ENCODE peak calls at places on chromosomes 1 and 21, in four cellular contexts. F is suprapubic skin, G is sigmoid colon, L is HepG2. C is an unnamed sample.

GRCh38 chr1:39047374-39048229 is 21.5 kb downstream of the NDUFS5 start:
- DNase-seq in F (no peak), L (peak), G (peak), C (no peak)

GRCh38 chr1:226365831-226366231 is 42.1 kb downstream of the PARP1 start:
- DNase-seq in F (no peak), L (no peak), G (no peak), C (no peak)

GRCh38 chr1:3065396-3065795 is 3.6 kb upstream of the PRDM16 start:
- DNase-seq in G (peak), F (peak), L (no peak), C (peak)

GRCh38 chr1:10490271-10490970 is 15.7 kb downstream of the PEX14 start:
- DNase-seq in G (no peak), L (no peak), F (no peak), C (no peak)

GRCh38 chr1:30257742-30258380 is 465.5 kb downstream of the MATN1 start:
- DNase-seq in L (no peak), F (no peak), G (peak), C (no peak)

GRCh38 chr1:217907504-217907903 is 276.4 kb downstream of the SPATA17 start:
- DNase-seq in G (no peak), F (no peak), L (no peak), C (no peak)

GRCh38 chr1:26700711-26701110 is 4.9 kb downstream of the ARID1A start:
- DNase-seq in F (no peak), G (no peak), L (no peak), C (no peak)

GRCh38 chr21:35016071-35016470 is 33.0 kb downstream of the RUNX1 start:
- DNase-seq in F (no peak), L (no peak), G (no peak), C (no peak)

GRCh38 chr1:39646232-39647081 is 7.0 kb upstream of the HEYL start:
- DNase-seq in L (no peak), F (no peak), G (peak), C (peak)

GRCh38 chr1:67532452-67533216 is 102.4 kb upstream of the SERBP1 start:
- DNase-seq in F (no peak), G (peak), L (peak), C (peak)

GRCh38 chr1:151342562-151342961 is 4.5 kb downstream of the RFX5 start:
- DNase-seq in L (no peak), G (no peak), F (no peak), C (peak)

GRCh38 chr1:111825217-111825616 is 69.5 kb downstream of the DDX20 start:
- DNase-seq in G (no peak), F (no peak), L (no peak), C (no peak)

GRCh38 chr1:215566556-215567490 is at the start of gene KCTD3:
- DNase-seq in L (peak), F (peak), G (peak), C (peak)

GRCh38 chr21:44582980-44583799 is 2.8 kb upstream of the KRTAP10-5 start:
- DNase-seq in G (no peak), F (no peak), L (no peak), C (no peak)

GRCh38 chr1:150577557-150578277 is 1.7 kb downstream of the MCL1 start:
- DNase-seq in L (no peak), G (peak), F (no peak), C (no peak)

GRCh38 chr1:203629509-203630082 is 3.0 kb downstream of the ATP2B4 start:
- DNase-seq in F (peak), L (no peak), G (peak), C (peak)

GRCh38 chr1:57218487-57219079 is 205.3 kb downstream of the DAB1 start:
- DNase-seq in G (no peak), L (no peak), F (no peak), C (no peak)

GRCh38 chr1:1926346-1926811 is 7.3 kb upstream of the TMEM52 start:
- DNase-seq in G (no peak), F (peak), L (no peak), C (no peak)

GRCh38 chr1:232524056-232524455 is 105.9 kb downstream of the SIPA1L2 start:
- DNase-seq in G (no peak), F (no peak), L (no peak), C (no peak)

GRCh38 chr1:224253721-224254120 is 70.7 kb downstream of the DEGS1 start:
- DNase-seq in L (no peak), F (no peak), G (no peak), C (no peak)

GRCh38 chr1:53559391-53559815 is 100.2 kb downstream of the DMRTB1 start:
- DNase-seq in G (peak), L (no peak), F (peak), C (no peak)

GRCh38 chr1:184867866-184868585 is 106.3 kb downstream of the NIBAN1 start:
- DNase-seq in G (no peak), F (no peak), L (no peak), C (no peak)

GRCh38 chr1:184866582-184866981 is 107.7 kb downstream of the NIBAN1 start:
- DNase-seq in F (no peak), L (no peak), G (no peak), C (no peak)

GRCh38 chr1:184865831-184866230 is 108.5 kb downstream of the NIBAN1 start:
- DNase-seq in L (no peak), F (no peak), G (no peak), C (no peak)

GRCh38 chr1:184870319-184870718 is 104.0 kb downstream of the NIBAN1 start:
- DNase-seq in L (no peak), G (no peak), F (no peak), C (no peak)

GRCh38 chr1:184866991-184867788 is 107.1 kb downstream of the NIBAN1 start:
- DNase-seq in G (no peak), F (no peak), L (no peak), C (no peak)
- TF ChIP-seq EP300 in G (no peak), F (no peak), L (no peak), C (no peak)

DNA sequence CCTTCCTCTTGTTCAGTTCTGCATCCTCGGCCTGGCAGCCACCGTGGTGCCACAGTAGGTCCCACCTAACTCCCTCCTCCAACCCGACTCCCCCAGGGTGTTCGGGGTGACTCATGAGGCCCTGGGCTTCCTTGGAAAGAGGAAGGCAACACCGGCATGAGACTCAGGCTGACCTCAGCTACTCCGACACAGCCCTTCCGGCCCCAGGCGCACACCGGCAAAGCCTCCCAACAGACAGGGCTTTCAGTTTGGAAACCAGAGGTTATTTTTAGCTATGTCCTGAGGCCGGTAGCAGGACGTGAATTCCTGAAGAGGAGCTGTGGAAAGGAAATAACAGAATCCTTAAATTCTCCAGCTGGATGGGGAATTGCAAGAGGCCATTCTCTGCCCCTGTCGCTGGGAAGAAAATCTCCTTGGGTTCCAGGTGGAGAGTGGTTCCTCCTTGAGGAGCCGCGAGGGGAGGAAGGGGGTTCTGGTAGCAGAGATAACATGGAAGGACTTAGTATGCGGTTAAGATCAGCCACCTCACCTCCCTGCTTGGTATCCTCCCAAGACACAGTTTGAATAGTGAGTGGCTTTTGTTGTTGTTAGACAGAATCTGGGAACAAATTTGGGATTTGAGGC is 24.4 kb downstream of the PLXNA2 start:
- DNase-seq in F (no peak), L (no peak), G (peak), C (peak)
- TF ChIP-seq POLR2AphosphoS5 in F (no peak), L (no peak), G (peak), C (peak)

DNA sequence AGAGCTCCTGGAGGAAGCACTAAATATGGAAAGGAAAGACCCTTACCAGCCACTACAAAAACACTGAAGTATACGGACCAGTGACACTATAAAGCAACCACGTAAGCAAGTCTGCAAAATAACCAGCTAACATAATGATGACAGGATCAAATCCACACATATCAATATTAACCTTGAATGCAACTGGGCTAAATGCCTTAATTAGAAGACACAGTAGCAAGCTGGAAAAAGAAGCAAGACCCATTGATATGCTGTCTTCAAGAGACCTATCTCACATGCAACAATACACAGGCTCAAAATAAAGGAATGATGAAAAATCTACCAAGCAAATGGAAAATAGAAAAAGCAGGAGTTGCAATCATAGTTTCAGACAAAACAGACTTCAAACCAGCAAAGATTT is 31.0 kb downstream of the C1orf185 start:
- DNase-seq in L (no peak), F (no peak), G (no peak), C (no peak)
- TF ChIP-seq POLR2A in L (no peak), F (no peak), G (no peak), C (no peak)

GRCh38 chr1:185632659-185633428 is 101.3 kb upstream of the HMCN1 start:
- DNase-seq in L (no peak), F (no peak), G (no peak), C (no peak)

GRCh38 chr1:185634704-185635103 is 99.5 kb upstream of the HMCN1 start:
- DNase-seq in G (no peak), L (no peak), F (no peak), C (no peak)

DNA sequence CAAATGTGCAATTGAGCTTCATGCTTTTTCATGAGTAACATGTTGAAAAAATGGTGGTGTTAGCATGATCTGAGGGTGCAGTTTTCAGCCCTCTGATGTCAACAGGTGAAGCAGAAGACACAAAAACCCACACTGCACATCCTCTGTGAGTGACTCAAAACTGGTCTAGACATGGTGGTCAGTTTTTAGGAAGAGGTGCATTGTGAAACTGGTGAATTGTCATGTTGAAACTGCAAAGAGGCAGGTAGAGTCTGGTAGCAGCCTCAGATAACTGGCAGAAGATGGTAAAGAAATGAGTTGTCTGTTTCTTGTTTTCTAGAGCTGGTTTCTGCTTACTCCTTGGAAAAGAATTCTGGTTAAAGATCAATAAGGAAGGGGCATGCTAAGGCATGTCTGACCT is 97.3 kb upstream of the HMCN1 start:
- DNase-seq in G (no peak), F (no peak), L (no peak), C (no peak)
- TF ChIP-seq EP300 in G (no peak), F (no peak), L (no peak), C (no peak)

GRCh38 chr21:41955516-41955915 is 1.7 kb upstream of the C2CD2 start:
- DNase-seq in G (no peak), L (no peak), F (no peak), C (no peak)

GRCh38 chr21:41958886-41959563 is 5.2 kb upstream of the C2CD2 start:
- DNase-seq in F (no peak), L (no peak), G (no peak), C (peak)

GRCh38 chr21:41956926-41957729 is 3.3 kb upstream of the C2CD2 start:
- DNase-seq in G (peak), F (peak), L (no peak), C (no peak)

GRCh38 chr21:41960386-41960785 is 6.6 kb upstream of the C2CD2 start:
- DNase-seq in G (no peak), F (peak), L (no peak), C (no peak)

GRCh38 chr21:41957991-41958766 is 4.4 kb upstream of the C2CD2 start:
- DNase-seq in L (peak), F (no peak), G (peak), C (peak)
- TF ChIP-seq POLR2AphosphoS5 in L (no peak), F (no peak), G (peak), C (peak)

GRCh38 chr1:229270547-229271447 is at the start of gene RAB4A:
- DNase-seq in F (peak), L (peak), G (peak), C (peak)
- TF ChIP-seq POLR2A in F (no peak), L (peak), G (no peak), C (peak)

GRCh38 chr1:54567961-54568360 is 19.9 kb downstream of the ACOT11 start:
- DNase-seq in G (peak), L (no peak), F (no peak), C (no peak)
- TF ChIP-seq EP300 in G (no peak), L (no peak), F (no peak), C (no peak)